ENCODE peak calls at places on chromosomes 6 and 20, in seven cellular contexts. One of them, this sample, is unnamed. For H3K9me3, the result is how much of the 10 kb centered on the place peaks cover.

GRCh38 chr20:23889775-23890187 is 10.2 kb upstream of the CST5 start:
- DNase-seq in cardiac muscle cell: peak
- DNase-seq in left ventricle myocardium inferior: peak
- DNase-seq in PC-3: peak
- DNase-seq in mammary epithelial cell: peak
- DNase-seq in stomach: peak
- DNase-seq in tibial artery: no peak
- DNase-seq in this sample: no peak

GRCh38 chr6:37785002-37785687 is 34.4 kb upstream of the ZFAND3 start:
- DNase-seq in cardiac muscle cell: no peak
- DNase-seq in left ventricle myocardium inferior: no peak
- DNase-seq in PC-3: no peak
- DNase-seq in mammary epithelial cell: peak
- DNase-seq in stomach: no peak
- DNase-seq in tibial artery: no peak
- DNase-seq in this sample: no peak

GRCh38 chr6:36216559-36216958 is 20.0 kb downstream of the BRPF3 start:
- DNase-seq in cardiac muscle cell: no peak
- DNase-seq in left ventricle myocardium inferior: no peak
- DNase-seq in PC-3: peak
- DNase-seq in mammary epithelial cell: peak
- DNase-seq in stomach: no peak
- DNase-seq in tibial artery: no peak
- DNase-seq in this sample: no peak

GRCh38 chr6:121549741-121550140 is 114.3 kb downstream of the GJA1 start:
- DNase-seq in cardiac muscle cell: no peak
- DNase-seq in left ventricle myocardium inferior: no peak
- DNase-seq in PC-3: peak
- DNase-seq in mammary epithelial cell: peak
- DNase-seq in stomach: no peak
- DNase-seq in tibial artery: no peak
- DNase-seq in this sample: no peak

GRCh38 chr6:56790424-56790823 is 147.7 kb upstream of the DST start:
- DNase-seq in cardiac muscle cell: no peak
- DNase-seq in left ventricle myocardium inferior: no peak
- DNase-seq in PC-3: no peak
- DNase-seq in mammary epithelial cell: no peak
- DNase-seq in stomach: no peak
- DNase-seq in tibial artery: no peak
- DNase-seq in this sample: no peak

GRCh38 chr6:117555882-117556498 is 46.3 kb downstream of the GOPC start:
- DNase-seq in cardiac muscle cell: peak
- DNase-seq in left ventricle myocardium inferior: no peak
- DNase-seq in PC-3: peak
- DNase-seq in mammary epithelial cell: peak
- DNase-seq in stomach: peak
- DNase-seq in tibial artery: peak
- DNase-seq in this sample: no peak

GRCh38 chr6:56727097-56727845 is 84.6 kb upstream of the DST start:
- DNase-seq in cardiac muscle cell: no peak
- DNase-seq in left ventricle myocardium inferior: no peak
- DNase-seq in PC-3: no peak
- DNase-seq in mammary epithelial cell: no peak
- DNase-seq in stomach: no peak
- DNase-seq in tibial artery: no peak
- DNase-seq in this sample: no peak

GRCh38 chr6:16345449-16346330 is 107.3 kb downstream of the GMPR start:
- DNase-seq in cardiac muscle cell: no peak
- DNase-seq in left ventricle myocardium inferior: no peak
- DNase-seq in PC-3: peak
- DNase-seq in mammary epithelial cell: peak
- DNase-seq in stomach: no peak
- DNase-seq in tibial artery: no peak
- DNase-seq in this sample: no peak

GRCh38 chr20:35617397-35618031 is 1.9 kb downstream of the SPAG4 start:
- DNase-seq in cardiac muscle cell: peak
- DNase-seq in left ventricle myocardium inferior: peak
- DNase-seq in PC-3: peak
- DNase-seq in mammary epithelial cell: peak
- DNase-seq in stomach: peak
- DNase-seq in tibial artery: peak
- DNase-seq in this sample: peak

GRCh38 chr6:167827588-167828324 is 1.0 kb downstream of the AFDN start:
- DNase-seq in cardiac muscle cell: peak
- DNase-seq in left ventricle myocardium inferior: peak
- DNase-seq in PC-3: peak
- DNase-seq in mammary epithelial cell: peak
- DNase-seq in stomach: peak
- DNase-seq in tibial artery: no peak
- DNase-seq in this sample: no peak

GRCh38 chr6:105431226-105431625 is 28.3 kb upstream of the PREP start:
- DNase-seq in cardiac muscle cell: peak
- DNase-seq in left ventricle myocardium inferior: no peak
- DNase-seq in PC-3: peak
- DNase-seq in mammary epithelial cell: peak
- DNase-seq in stomach: no peak
- DNase-seq in tibial artery: no peak
- DNase-seq in this sample: no peak

GRCh38 chr20:63073738-63074065 is 66.9 kb upstream of the BHLHE23 start:
- DNase-seq in cardiac muscle cell: no peak
- DNase-seq in left ventricle myocardium inferior: no peak
- DNase-seq in PC-3: no peak
- DNase-seq in mammary epithelial cell: no peak
- DNase-seq in stomach: no peak
- DNase-seq in tibial artery: no peak
- DNase-seq in this sample: no peak

GRCh38 chr20:62636446-62636845 is 5.9 kb upstream of the SLCO4A1 start:
- DNase-seq in cardiac muscle cell: no peak
- DNase-seq in left ventricle myocardium inferior: no peak
- DNase-seq in PC-3: no peak
- DNase-seq in mammary epithelial cell: no peak
- DNase-seq in stomach: no peak
- DNase-seq in tibial artery: no peak
- DNase-seq in this sample: no peak

GRCh38 chr20:12798286-12798685 is 210.5 kb upstream of the SPTLC3 start:
- DNase-seq in cardiac muscle cell: no peak
- DNase-seq in left ventricle myocardium inferior: no peak
- DNase-seq in PC-3: no peak
- DNase-seq in mammary epithelial cell: no peak
- DNase-seq in stomach: no peak
- DNase-seq in tibial artery: no peak
- DNase-seq in this sample: no peak
- H3K9me3 ChIP-seq in cardiac muscle cell: under half
- H3K9me3 ChIP-seq in left ventricle myocardium inferior: under half
- H3K9me3 ChIP-seq in PC-3: under half
- H3K9me3 ChIP-seq in mammary epithelial cell: under half
- H3K9me3 ChIP-seq in stomach: under half
- H3K9me3 ChIP-seq in tibial artery: under half
- H3K9me3 ChIP-seq in this sample: under half

GRCh38 chr20:41352666-41353065 is 12.0 kb downstream of the LPIN3 start:
- DNase-seq in cardiac muscle cell: no peak
- DNase-seq in left ventricle myocardium inferior: no peak
- DNase-seq in PC-3: no peak
- DNase-seq in mammary epithelial cell: no peak
- DNase-seq in stomach: no peak
- DNase-seq in tibial artery: no peak
- DNase-seq in this sample: no peak
- TF ChIP-seq CTCF in cardiac muscle cell: no peak
- TF ChIP-seq CTCF in left ventricle myocardium inferior: no peak
- TF ChIP-seq CTCF in PC-3: no peak
- TF ChIP-seq CTCF in mammary epithelial cell: no peak
- TF ChIP-seq CTCF in stomach: no peak
- TF ChIP-seq CTCF in tibial artery: no peak
- TF ChIP-seq CTCF in this sample: peak

GRCh38 chr6:111776236-111777189 is 96.7 kb downstream of the FYN start:
- DNase-seq in cardiac muscle cell: no peak
- DNase-seq in left ventricle myocardium inferior: no peak
- DNase-seq in PC-3: no peak
- DNase-seq in mammary epithelial cell: no peak
- DNase-seq in stomach: no peak
- DNase-seq in tibial artery: no peak
- DNase-seq in this sample: no peak
- H3K27ac ChIP-seq in cardiac muscle cell: no peak
- H3K27ac ChIP-seq in left ventricle myocardium inferior: peak
- H3K27ac ChIP-seq in PC-3: no peak
- H3K27ac ChIP-seq in mammary epithelial cell: no peak
- H3K27ac ChIP-seq in stomach: peak
- H3K27ac ChIP-seq in tibial artery: no peak
- H3K27ac ChIP-seq in this sample: no peak

GRCh38 chr6:164415832-164416563 is 893.4 kb downstream of the C6orf118 start:
- DNase-seq in cardiac muscle cell: no peak
- DNase-seq in left ventricle myocardium inferior: no peak
- DNase-seq in PC-3: no peak
- DNase-seq in mammary epithelial cell: no peak
- DNase-seq in stomach: no peak
- DNase-seq in tibial artery: no peak
- DNase-seq in this sample: no peak

GRCh38 chr6:164417537-164417936 is 891.9 kb downstream of the C6orf118 start:
- DNase-seq in cardiac muscle cell: peak
- DNase-seq in left ventricle myocardium inferior: no peak
- DNase-seq in PC-3: no peak
- DNase-seq in mammary epithelial cell: no peak
- DNase-seq in stomach: no peak
- DNase-seq in tibial artery: no peak
- DNase-seq in this sample: no peak

GRCh38 chr6:164424489-164424888 is 884.9 kb downstream of the C6orf118 start:
- DNase-seq in cardiac muscle cell: no peak
- DNase-seq in left ventricle myocardium inferior: no peak
- DNase-seq in PC-3: no peak
- DNase-seq in mammary epithelial cell: no peak
- DNase-seq in stomach: no peak
- DNase-seq in tibial artery: no peak
- DNase-seq in this sample: no peak

GRCh38 chr6:164414695-164415094 is 894.7 kb downstream of the C6orf118 start:
- DNase-seq in cardiac muscle cell: no peak
- DNase-seq in left ventricle myocardium inferior: no peak
- DNase-seq in PC-3: no peak
- DNase-seq in mammary epithelial cell: no peak
- DNase-seq in stomach: no peak
- DNase-seq in tibial artery: no peak
- DNase-seq in this sample: no peak

DNA sequence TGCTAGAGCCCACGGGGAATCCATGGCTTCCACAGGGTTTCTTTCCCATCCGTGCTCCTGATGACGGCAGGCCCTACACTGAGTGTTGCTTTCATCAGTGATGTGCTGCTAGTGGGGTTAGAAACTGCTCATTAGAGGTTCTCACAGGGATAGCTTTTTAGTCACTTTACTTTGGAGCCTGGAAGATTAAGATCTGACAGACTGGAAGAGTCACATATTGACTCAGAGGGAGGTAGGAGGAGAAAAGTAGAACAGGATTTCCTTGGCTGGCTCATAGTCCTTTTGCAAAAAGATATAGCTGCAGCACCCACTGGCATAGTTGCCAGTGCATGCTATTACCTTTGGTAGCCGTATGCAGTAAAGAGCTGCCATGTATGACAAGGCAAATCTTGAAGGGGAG is 890.3 kb downstream of the C6orf118 start:
- DNase-seq in cardiac muscle cell: no peak
- DNase-seq in left ventricle myocardium inferior: no peak
- DNase-seq in PC-3: peak
- DNase-seq in mammary epithelial cell: no peak
- DNase-seq in stomach: no peak
- DNase-seq in tibial artery: no peak
- DNase-seq in this sample: no peak
- H3K9me3 ChIP-seq in cardiac muscle cell: under half
- H3K9me3 ChIP-seq in left ventricle myocardium inferior: under half
- H3K9me3 ChIP-seq in PC-3: under half
- H3K9me3 ChIP-seq in mammary epithelial cell: under half
- H3K9me3 ChIP-seq in stomach: under half
- H3K9me3 ChIP-seq in tibial artery: under half
- H3K9me3 ChIP-seq in this sample: under half

GRCh38 chr20:9068896-9069663 is at the start of gene PLCB4:
- DNase-seq in cardiac muscle cell: peak
- DNase-seq in left ventricle myocardium inferior: peak
- DNase-seq in PC-3: peak
- DNase-seq in mammary epithelial cell: peak
- DNase-seq in stomach: peak
- DNase-seq in tibial artery: peak
- DNase-seq in this sample: peak
- TF ChIP-seq CTCF in cardiac muscle cell: no peak
- TF ChIP-seq CTCF in left ventricle myocardium inferior: no peak
- TF ChIP-seq CTCF in PC-3: no peak
- TF ChIP-seq CTCF in mammary epithelial cell: no peak
- TF ChIP-seq CTCF in stomach: no peak
- TF ChIP-seq CTCF in tibial artery: no peak
- TF ChIP-seq CTCF in this sample: no peak

GRCh38 chr6:147540075-147540474 is 31.6 kb downstream of the SAMD5 start:
- DNase-seq in cardiac muscle cell: no peak
- DNase-seq in left ventricle myocardium inferior: no peak
- DNase-seq in PC-3: no peak
- DNase-seq in mammary epithelial cell: no peak
- DNase-seq in stomach: no peak
- DNase-seq in tibial artery: no peak
- DNase-seq in this sample: no peak

GRCh38 chr6:147546501-147547368 is 38.2 kb downstream of the SAMD5 start:
- DNase-seq in cardiac muscle cell: no peak
- DNase-seq in left ventricle myocardium inferior: no peak
- DNase-seq in PC-3: no peak
- DNase-seq in mammary epithelial cell: no peak
- DNase-seq in stomach: no peak
- DNase-seq in tibial artery: no peak
- DNase-seq in this sample: no peak

GRCh38 chr6:147548930-147549475 is 40.5 kb downstream of the SAMD5 start:
- DNase-seq in cardiac muscle cell: no peak
- DNase-seq in left ventricle myocardium inferior: no peak
- DNase-seq in PC-3: no peak
- DNase-seq in mammary epithelial cell: no peak
- DNase-seq in stomach: no peak
- DNase-seq in tibial artery: no peak
- DNase-seq in this sample: no peak

GRCh38 chr6:147547369-147547902 is 38.9 kb downstream of the SAMD5 start:
- DNase-seq in cardiac muscle cell: no peak
- DNase-seq in left ventricle myocardium inferior: no peak
- DNase-seq in PC-3: no peak
- DNase-seq in mammary epithelial cell: no peak
- DNase-seq in stomach: no peak
- DNase-seq in tibial artery: no peak
- DNase-seq in this sample: no peak

GRCh38 chr6:147544420-147544819 is 35.9 kb downstream of the SAMD5 start:
- DNase-seq in cardiac muscle cell: no peak
- DNase-seq in left ventricle myocardium inferior: no peak
- DNase-seq in PC-3: no peak
- DNase-seq in mammary epithelial cell: no peak
- DNase-seq in stomach: no peak
- DNase-seq in tibial artery: no peak
- DNase-seq in this sample: no peak
- H3K27ac ChIP-seq in cardiac muscle cell: no peak
- H3K27ac ChIP-seq in left ventricle myocardium inferior: no peak
- H3K27ac ChIP-seq in PC-3: no peak
- H3K27ac ChIP-seq in mammary epithelial cell: no peak
- H3K27ac ChIP-seq in stomach: no peak
- H3K27ac ChIP-seq in tibial artery: no peak
- H3K27ac ChIP-seq in this sample: no peak